ENCODE peak calls at places on chromosomes 12 and 14, in ten cellular contexts. P, B, W, G, I, N, J, R, A and D are unnamed samples.

GRCh38 chr12:109617496-109617895 is 43.9 kb downstream of the MVK start:
- DNase-seq in W (no peak), B (no peak), N (no peak), G (no peak), J (no peak), I (no peak), P (no peak), R (no peak), A (no peak), D (no peak)

GRCh38 chr12:19411234-19412221 is 27.8 kb upstream of the AEBP2 start:
- DNase-seq in B (no peak), J (no peak), I (no peak), W (no peak), A (no peak), R (no peak), G (no peak), P (no peak), N (no peak), D (no peak)

GRCh38 chr14:60684203-60684602 is 34.9 kb upstream of the SIX1 start:
- DNase-seq in P (no peak), R (no peak), W (no peak), N (no peak), B (no peak), J (no peak), G (no peak), I (no peak), A (no peak), D (no peak)

GRCh38 chr12:64720884-64721283 is 38.3 kb downstream of the GNS start:
- DNase-seq in A (no peak), J (no peak), N (no peak), P (no peak), R (no peak), W (no peak), I (no peak), B (no peak), G (no peak), D (no peak)

GRCh38 chr12:63928305-63928704 is 83.8 kb downstream of the SRGAP1 start:
- DNase-seq in W (no peak), R (no peak), N (no peak), B (no peak), A (no peak), I (no peak), P (no peak), J (no peak), G (no peak), D (no peak)

GRCh38 chr12:48795550-48796455 is 6.9 kb upstream of the ADCY6 start:
- DNase-seq in I (peak), W (peak), R (peak), G (peak), J (peak), P (peak), N (peak), A (peak), B (peak), D (no peak)

GRCh38 chr14:73752297-73752992 is 38.3 kb upstream of the PNMA1 start:
- DNase-seq in A (peak), G (peak), I (peak), R (no peak), N (peak), W (no peak), J (peak), P (no peak), B (peak), D (no peak)

GRCh38 chr12:47822863-47823262 is 3.2 kb upstream of the HDAC7 start:
- DNase-seq in A (no peak), B (no peak), P (no peak), G (no peak), J (no peak), W (no peak), R (no peak), N (no peak), I (no peak), D (no peak)

GRCh38 chr12:56634242-56634836 is 4.2 kb upstream of the BAZ2A start:
- DNase-seq in W (no peak), R (peak), J (peak), N (peak), I (peak), B (peak), G (peak), A (peak), P (peak), D (no peak)

GRCh38 chr12:71157601-71158233 is at the start of gene TSPAN8:
- DNase-seq in G (peak), J (peak), R (no peak), N (no peak), W (no peak), B (no peak), A (no peak), P (peak), I (no peak), D (no peak)

GRCh38 chr12:46219892-46220655 is 48.8 kb downstream of the SLC38A1 start:
- DNase-seq in B (no peak), R (no peak), A (no peak), I (no peak), P (no peak), W (no peak), J (no peak), G (peak), N (peak), D (no peak)

GRCh38 chr12:76123301-76124212 is 39.1 kb upstream of the NAP1L1 start:
- DNase-seq in G (no peak), A (no peak), W (no peak), R (no peak), P (no peak), B (no peak), N (peak), J (no peak), I (no peak), D (peak)

GRCh38 chr12:52186135-52186840 is 5.5 kb downstream of the KRT80 start:
- DNase-seq in J (no peak), A (no peak), I (no peak), R (no peak), P (peak), B (no peak), G (no peak), W (no peak), N (peak), D (no peak)

GRCh38 chr12:108668532-108668931 is 34.8 kb upstream of the SELPLG start:
- DNase-seq in R (no peak), J (no peak), G (no peak), B (no peak), N (peak), W (no peak), I (no peak), P (no peak), A (no peak), D (no peak)

GRCh38 chr14:58805057-58805456 is 167.3 kb downstream of the DACT1 start:
- DNase-seq in A (no peak), B (no peak), W (no peak), R (no peak), J (no peak), I (no peak), G (no peak), N (peak), P (no peak), D (peak)

GRCh38 chr12:46825526-46826414 is at the start of gene SLC38A4:
- DNase-seq in N (peak), W (no peak), J (peak), I (peak), R (peak), G (peak), B (no peak), A (no peak), P (peak), D (no peak)

GRCh38 chr14:64235652-64236640 is 58.2 kb downstream of the ESR2 start:
- DNase-seq in P (no peak), A (no peak), B (no peak), W (peak), N (no peak), R (no peak), I (no peak), J (no peak), G (peak), D (no peak)

GRCh38 chr14:24366375-24366663 is 1.7 kb upstream of the NFATC4 start:
- DNase-seq in P (no peak), B (no peak), J (no peak), W (no peak), I (no peak), G (no peak), N (no peak), R (no peak), A (no peak), D (no peak)

GRCh38 chr14:92531151-92531873 is 17.7 kb downstream of the RIN3 start:
- DNase-seq in A (no peak), I (no peak), N (no peak), W (no peak), P (no peak), J (no peak), R (no peak), G (no peak), B (no peak), D (no peak)

GRCh38 chr14:101118746-101119610 is 215.5 kb upstream of the RTL1 start:
- DNase-seq in P (no peak), R (no peak), W (no peak), N (no peak), I (no peak), J (no peak), G (no peak), A (no peak), B (no peak), D (peak)

GRCh38 chr12:95518976-95519375 is 32.3 kb downstream of the USP44 start:
- DNase-seq in A (no peak), R (no peak), G (no peak), P (no peak), I (no peak), W (no peak), J (no peak), B (no peak), N (no peak), D (no peak)

GRCh38 chr14:28867571-28867970 is 101.0 kb downstream of the FOXG1 start:
- DNase-seq in J (no peak), R (no peak), N (peak), B (no peak), G (no peak), W (no peak), I (no peak), P (no peak), A (no peak), D (no peak)

GRCh38 chr14:52267501-52268190 is at the start of gene PTGDR:
- DNase-seq in G (peak), A (no peak), I (no peak), J (no peak), B (no peak), P (peak), N (peak), W (no peak), R (peak), D (no peak)

GRCh38 chr12:75964150-75964549 is 67.4 kb downstream of the PHLDA1 start:
- DNase-seq in G (peak), W (peak), R (no peak), B (no peak), I (no peak), P (peak), A (no peak), N (no peak), J (no peak), D (no peak)

GRCh38 chr12:124764451-124764850 is 99.2 kb downstream of the SCARB1 start:
- DNase-seq in J (no peak), R (no peak), I (no peak), A (no peak), W (no peak), N (peak), P (peak), B (no peak), G (peak), D (no peak)

GRCh38 chr14:55467307-55467706 is 26.9 kb upstream of the TBPL2 start:
- DNase-seq in P (no peak), J (no peak), G (no peak), W (no peak), R (no peak), B (no peak), A (no peak), I (no peak), N (no peak), D (no peak)

GRCh38 chr14:34078117-34078743 is 127.4 kb upstream of the EGLN3 start:
- DNase-seq in B (no peak), A (no peak), W (no peak), I (no peak), J (no peak), R (no peak), P (peak), G (no peak), N (no peak), D (no peak)

GRCh38 chr12:116166306-116166705 is 111.2 kb downstream of the MED13L start:
- DNase-seq in N (no peak), W (no peak), R (no peak), A (no peak), I (no peak), B (no peak), J (no peak), G (no peak), P (no peak), D (no peak)

GRCh38 chr12:63905523-63905922 is 61.0 kb downstream of the SRGAP1 start:
- DNase-seq in J (no peak), A (no peak), G (no peak), N (no peak), R (no peak), I (no peak), B (no peak), P (no peak), W (no peak), D (no peak)

GRCh38 chr14:104664107-104664506 is 25.3 kb upstream of the INF2 start:
- DNase-seq in B (no peak), R (no peak), W (no peak), I (no peak), J (no peak), G (no peak), P (no peak), N (no peak), A (no peak), D (no peak)

GRCh38 chr14:104665092-104665662 is 24.2 kb upstream of the INF2 start:
- DNase-seq in P (no peak), J (no peak), I (no peak), G (no peak), N (peak), B (no peak), R (no peak), A (no peak), W (no peak), D (no peak)

GRCh38 chr14:104664588-104664987 is 24.8 kb upstream of the INF2 start:
- DNase-seq in I (no peak), R (no peak), W (no peak), A (no peak), N (no peak), G (no peak), P (no peak), B (no peak), J (no peak), D (no peak)

GRCh38 chr14:104666981-104667380 is 22.4 kb upstream of the INF2 start:
- DNase-seq in I (no peak), A (no peak), N (no peak), B (no peak), P (no peak), W (no peak), J (no peak), G (no peak), R (no peak), D (no peak)

GRCh38 chr14:104665663-104666522 is 23.5 kb upstream of the INF2 start:
- DNase-seq in R (peak), N (no peak), B (no peak), W (peak), A (no peak), I (peak), G (peak), J (peak), P (peak), D (no peak)
- TF ChIP-seq CTCF in R (no peak), N (peak), B (no peak), W (no peak), A (peak), I (no peak), G (peak), J (peak), P (peak), D (peak)

DNA sequence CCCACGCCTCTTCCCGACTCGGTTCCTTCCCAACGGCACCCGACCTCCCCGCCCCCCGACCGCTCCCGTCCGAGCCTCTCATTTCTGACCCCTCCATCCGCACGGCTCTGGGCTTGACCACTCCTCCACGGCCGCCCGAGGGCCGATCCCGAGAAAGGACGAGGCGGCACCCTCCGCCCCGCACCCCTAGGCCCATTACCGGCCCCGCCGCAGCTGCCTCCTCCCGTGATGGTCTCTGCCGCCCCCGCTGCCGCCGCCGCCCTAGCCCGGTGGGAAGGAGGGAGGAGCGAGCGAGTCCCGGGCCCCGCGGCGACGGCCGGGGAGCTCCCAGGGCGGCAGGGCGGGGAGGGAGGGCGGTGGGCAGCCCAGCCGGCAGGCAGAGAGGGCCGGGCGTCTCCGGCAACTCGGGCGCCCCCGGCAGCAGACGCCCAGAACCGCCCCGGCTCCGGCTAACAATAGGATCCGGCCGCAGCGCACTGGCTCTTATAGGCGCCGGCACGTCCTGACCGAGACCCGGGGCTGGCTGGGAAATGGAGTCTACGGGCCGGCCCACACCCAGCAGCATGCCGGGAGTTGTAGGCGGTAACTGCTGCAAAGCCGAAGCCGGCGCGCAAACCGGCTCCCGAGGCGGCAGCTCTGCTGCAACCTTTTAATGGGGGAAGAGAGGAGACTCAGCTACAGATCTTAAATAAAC is at the start of gene CSRNP2:
- DNase-seq in W (peak), I (peak), P (peak), N (peak), J (peak), A (peak), R (peak), B (peak), G (peak), D (peak)
- TF ChIP-seq CTCF in W (no peak), I (no peak), P (no peak), N (no peak), J (no peak), A (peak), R (no peak), B (no peak), G (peak), D (no peak)

DNA sequence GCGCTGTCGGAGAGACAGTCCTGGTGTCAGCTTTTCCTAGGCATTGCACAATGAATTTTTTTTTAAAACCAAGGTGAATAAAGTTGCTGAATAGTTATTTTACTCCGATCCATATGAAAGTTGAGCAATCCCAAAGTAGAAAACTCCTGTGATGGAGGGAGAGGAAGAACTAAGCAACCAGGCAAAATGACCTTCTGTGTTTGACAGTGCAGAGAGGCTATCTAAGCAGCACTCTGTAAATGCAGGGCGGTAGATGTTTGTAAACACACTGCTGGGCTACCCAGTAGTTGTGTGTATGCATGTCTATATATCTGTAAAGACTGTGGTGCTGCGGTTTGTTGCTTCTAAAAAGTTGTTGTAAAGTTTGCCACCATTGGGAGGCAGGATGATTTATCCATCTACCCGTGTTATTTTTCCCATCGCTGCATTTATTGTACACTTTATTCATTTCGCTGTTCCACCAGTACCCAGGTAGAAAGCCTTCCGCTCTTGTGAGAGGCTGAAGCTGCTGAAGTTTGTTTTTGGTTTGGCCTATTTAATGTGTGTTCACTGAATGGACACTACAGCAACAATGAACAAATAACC is 1.3 kb downstream of the ETV6 start:
- DNase-seq in I (no peak), N (peak), R (no peak), W (no peak), P (peak), A (no peak), G (peak), J (no peak), B (no peak), D (no peak)
- TF ChIP-seq CTCF in I (no peak), N (no peak), R (no peak), W (no peak), P (peak), A (no peak), G (no peak), J (no peak), B (no peak), D (no peak)

GRCh38 chr12:53298154-53298553 is 1.3 kb upstream of the MYG1 start:
- DNase-seq in G (no peak), B (no peak), A (no peak), N (peak), I (no peak), W (no peak), J (no peak), P (no peak), R (no peak), D (no peak)

GRCh38 chr12:53302903-53303302 is 3.4 kb downstream of the MYG1 start:
- DNase-seq in N (no peak), A (no peak), G (no peak), J (no peak), I (no peak), B (no peak), R (no peak), P (no peak), W (no peak), D (no peak)

GRCh38 chr12:53299101-53299453 is 418 bp upstream of the MYG1 start:
- DNase-seq in P (peak), I (no peak), A (no peak), J (no peak), W (no peak), R (no peak), G (no peak), N (peak), B (no peak), D (no peak)

GRCh38 chr12:53300187-53300586 is 692 bp downstream of the MYG1 start:
- DNase-seq in P (no peak), G (no peak), R (no peak), B (no peak), I (no peak), J (no peak), W (no peak), A (no peak), N (peak), D (no peak)

DNA sequence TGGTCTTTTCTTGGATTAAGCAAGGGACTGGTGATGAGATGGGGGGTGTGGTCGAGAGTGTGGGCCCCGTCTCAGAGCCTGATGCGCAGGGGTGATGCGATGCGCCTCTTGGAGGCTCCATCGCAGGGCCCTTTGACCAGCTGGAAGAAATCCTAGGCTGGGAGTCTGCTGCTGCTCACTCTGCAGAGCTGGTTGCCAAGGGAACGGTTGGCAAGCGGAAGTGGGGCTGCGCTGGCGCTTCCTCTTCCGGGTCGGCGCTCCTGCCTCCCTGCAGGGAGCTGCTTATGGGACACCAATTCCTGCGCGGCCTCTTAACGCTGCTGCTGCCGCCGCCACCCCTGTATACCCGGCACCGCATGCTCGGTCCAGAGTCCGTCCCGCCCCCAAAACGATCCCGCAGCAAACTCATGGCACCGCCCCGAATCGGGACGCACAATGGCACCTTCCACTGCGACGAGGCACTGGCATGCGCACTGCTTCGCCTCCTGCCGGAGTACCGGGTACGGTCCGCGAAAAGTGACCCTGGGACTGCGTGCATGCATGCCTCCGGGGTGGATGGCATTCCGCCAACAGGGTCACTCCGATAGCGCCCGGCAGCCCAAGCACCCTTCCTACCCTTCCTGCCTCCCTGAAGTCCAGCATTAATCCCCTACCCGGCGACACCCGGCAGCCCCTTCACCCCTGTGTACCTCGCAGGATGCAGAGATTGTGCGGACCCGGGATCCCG is at the start of gene MYG1:
- DNase-seq in G (peak), J (peak), N (peak), B (peak), W (peak), P (peak), R (peak), I (peak), A (peak), D (no peak)
- TF ChIP-seq CTCF in G (peak), J (no peak), N (peak), B (no peak), W (no peak), P (peak), R (no peak), I (no peak), A (peak), D (peak)

DNA sequence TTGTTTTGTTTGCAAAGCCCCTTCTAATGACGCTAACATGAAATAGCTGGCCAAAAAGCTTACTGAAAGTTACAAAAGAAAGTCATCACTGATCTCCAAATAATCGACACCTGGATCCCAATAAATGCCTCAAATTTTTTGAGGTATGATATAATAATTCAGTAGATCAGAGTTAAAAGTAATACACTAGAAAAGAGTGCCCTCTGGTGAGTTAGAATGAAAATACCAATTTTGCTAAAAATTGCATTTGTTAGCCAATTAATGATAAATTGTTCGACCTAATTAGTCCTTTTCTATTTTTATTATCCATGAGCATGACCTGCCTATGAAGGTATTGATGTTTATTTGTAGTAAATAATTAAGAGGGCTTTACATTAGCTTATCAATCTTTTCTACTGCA is 78.6 kb downstream of the CEP128 start:
- DNase-seq in I (no peak), J (no peak), N (no peak), W (no peak), A (no peak), R (no peak), P (no peak), G (no peak), B (no peak), D (no peak)
- TF ChIP-seq CTCF in I (no peak), J (no peak), N (no peak), W (no peak), A (no peak), R (no peak), P (peak), G (no peak), B (no peak), D (no peak)

GRCh38 chr14:102580552-102581110 is 11.8 kb upstream of the RCOR1 start:
- DNase-seq in G (no peak), P (no peak), B (no peak), N (no peak), J (no peak), W (no peak), I (no peak), R (no peak), A (no peak), D (no peak)
- TF ChIP-seq CTCF in G (no peak), P (no peak), B (no peak), N (no peak), J (no peak), W (no peak), I (no peak), R (no peak), A (no peak), D (no peak)